ENCODE peak calls at places on chromosomes 11 and 22, in six cellular contexts. One of them, this sample, is unnamed.

GRCh38 chr22:48369789-48370507 is 1457.7 kb downstream of the BRD1 start:
- DNase-seq in tibial artery: no peak
- DNase-seq in adrenal gland: no peak
- DNase-seq in AG04450: no peak
- DNase-seq in BJ: no peak
- DNase-seq in hepatocyte: peak; percentile 81
- DNase-seq in this sample: no peak

GRCh38 chr22:38104084-38104483 is 6.4 kb downstream of the BAIAP2L2 start:
- DNase-seq in tibial artery: no peak
- DNase-seq in adrenal gland: no peak
- DNase-seq in AG04450: no peak
- DNase-seq in BJ: no peak
- DNase-seq in hepatocyte: no peak
- DNase-seq in this sample: no peak

GRCh38 chr11:1727861-1728260 is 22.5 kb downstream of the IFITM10 start:
- DNase-seq in tibial artery: no peak
- DNase-seq in adrenal gland: peak; percentile 30
- DNase-seq in AG04450: no peak
- DNase-seq in BJ: no peak
- DNase-seq in hepatocyte: no peak
- DNase-seq in this sample: no peak

GRCh38 chr11:3139481-3140290 is 25.4 kb downstream of the OSBPL5 start:
- DNase-seq in tibial artery: no peak
- DNase-seq in adrenal gland: no peak
- DNase-seq in AG04450: no peak
- DNase-seq in BJ: no peak
- DNase-seq in hepatocyte: no peak
- DNase-seq in this sample: no peak

GRCh38 chr11:61509058-61510029 is 795 bp downstream of the LRRC10B start:
- DNase-seq in tibial artery: no peak
- DNase-seq in adrenal gland: peak; percentile 83
- DNase-seq in AG04450: no peak
- DNase-seq in BJ: peak; percentile 19
- DNase-seq in hepatocyte: peak; percentile 93
- DNase-seq in this sample: no peak

GRCh38 chr11:23473782-23474181 is 613.5 kb upstream of the CCDC179 start:
- DNase-seq in tibial artery: no peak
- DNase-seq in adrenal gland: no peak
- DNase-seq in AG04450: no peak
- DNase-seq in BJ: no peak
- DNase-seq in hepatocyte: no peak
- DNase-seq in this sample: no peak

GRCh38 chr11:75773595-75774353 is 5.2 kb downstream of the DGAT2 start:
- DNase-seq in tibial artery: no peak
- DNase-seq in adrenal gland: no peak
- DNase-seq in AG04450: no peak
- DNase-seq in BJ: no peak
- DNase-seq in hepatocyte: no peak
- DNase-seq in this sample: no peak

GRCh38 chr22:48244388-48245118 is 1482.1 kb downstream of the TBC1D22A start:
- DNase-seq in tibial artery: no peak
- DNase-seq in adrenal gland: peak; percentile 29
- DNase-seq in AG04450: no peak
- DNase-seq in BJ: no peak
- DNase-seq in hepatocyte: no peak
- DNase-seq in this sample: no peak

GRCh38 chr11:3840870-3841425 is at the start of gene RHOG:
- DNase-seq in tibial artery: peak; percentile 79
- DNase-seq in adrenal gland: peak; percentile 87
- DNase-seq in AG04450: peak; percentile 23
- DNase-seq in BJ: no peak
- DNase-seq in hepatocyte: peak; percentile 89
- DNase-seq in this sample: no peak

DNA sequence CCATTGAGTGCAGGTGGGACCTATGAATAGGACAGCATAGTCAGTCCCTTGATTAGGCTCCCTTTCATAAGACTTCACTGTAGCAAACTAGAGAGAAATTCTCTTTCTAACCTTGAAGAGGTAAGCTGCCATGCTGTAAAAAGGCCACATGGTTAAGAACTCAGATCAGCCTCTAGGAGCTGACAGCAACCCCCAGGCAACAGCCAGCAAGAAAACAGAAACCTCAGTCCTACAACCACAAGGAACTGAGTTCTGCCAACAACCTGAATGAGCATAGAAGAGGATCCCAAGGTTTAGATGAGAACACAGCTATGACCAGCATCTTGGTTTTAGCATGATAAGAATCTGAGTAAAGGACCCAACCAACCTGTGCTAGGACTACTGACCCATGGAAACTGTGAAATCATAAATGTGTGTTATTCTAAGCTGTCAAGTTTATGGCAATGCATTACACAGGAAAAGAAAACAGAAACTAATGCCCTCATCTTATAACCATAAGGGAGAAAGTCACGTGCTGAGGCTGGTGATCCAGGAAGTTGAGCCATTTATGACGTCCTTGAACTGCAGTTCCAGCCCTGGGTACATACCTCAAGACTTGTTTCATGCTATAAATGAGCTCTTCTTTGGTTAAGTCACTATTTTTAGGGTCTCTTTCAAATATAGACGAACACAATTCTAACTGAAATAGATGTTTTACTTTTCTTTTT is 43.3 kb downstream of the RAB38 start:
- DNase-seq in tibial artery: no peak
- DNase-seq in adrenal gland: no peak
- DNase-seq in AG04450: no peak
- DNase-seq in BJ: no peak
- DNase-seq in hepatocyte: peak; percentile 38
- DNase-seq in this sample: no peak
- H3K4me3 ChIP-seq in tibial artery: no peak overlapping the region
- H3K4me3 ChIP-seq in adrenal gland: no peak overlapping the region
- H3K4me3 ChIP-seq in AG04450: no peak overlapping the region
- H3K4me3 ChIP-seq in BJ: no peak overlapping the region
- H3K4me3 ChIP-seq in hepatocyte: no peak overlapping the region
- H3K4me3 ChIP-seq in this sample: no peak overlapping the region

GRCh38 chr11:45890886-45891550 is 5.6 kb downstream of the MAPK8IP1 start:
- DNase-seq in tibial artery: no peak
- DNase-seq in adrenal gland: no peak
- DNase-seq in AG04450: no peak
- DNase-seq in BJ: no peak
- DNase-seq in hepatocyte: no peak
- DNase-seq in this sample: no peak
- TF ChIP-seq CTCF in tibial artery: no peak
- TF ChIP-seq CTCF in adrenal gland: no peak
- TF ChIP-seq CTCF in AG04450: no peak
- TF ChIP-seq CTCF in BJ: no peak
- TF ChIP-seq CTCF in hepatocyte: no peak
- TF ChIP-seq CTCF in this sample: no peak

GRCh38 chr11:73981051-73981805 is 1.4 kb downstream of the UCP2 start:
- DNase-seq in tibial artery: no peak
- DNase-seq in adrenal gland: no peak
- DNase-seq in AG04450: no peak
- DNase-seq in BJ: no peak
- DNase-seq in hepatocyte: no peak
- DNase-seq in this sample: no peak
- H3K4me3 ChIP-seq in tibial artery: peak overlapping the region; percentile 57
- H3K4me3 ChIP-seq in adrenal gland: no peak overlapping the region
- H3K4me3 ChIP-seq in AG04450: no peak overlapping the region
- H3K4me3 ChIP-seq in BJ: no peak overlapping the region
- H3K4me3 ChIP-seq in hepatocyte: no peak overlapping the region
- H3K4me3 ChIP-seq in this sample: peak overlapping the region; percentile 52

GRCh38 chr11:83195176-83195531 is 1.6 kb downstream of the ANKRD42 start:
- DNase-seq in tibial artery: no peak
- DNase-seq in adrenal gland: no peak
- DNase-seq in AG04450: no peak
- DNase-seq in BJ: no peak
- DNase-seq in hepatocyte: peak; percentile 21
- DNase-seq in this sample: no peak
- TF ChIP-seq CTCF in tibial artery: no peak
- TF ChIP-seq CTCF in adrenal gland: no peak
- TF ChIP-seq CTCF in AG04450: no peak
- TF ChIP-seq CTCF in BJ: no peak
- TF ChIP-seq CTCF in hepatocyte: no peak
- TF ChIP-seq CTCF in this sample: no peak

GRCh38 chr11:117816846-117817212 is 7.7 kb downstream of the FXYD2 start:
- DNase-seq in tibial artery: no peak
- DNase-seq in adrenal gland: no peak
- DNase-seq in AG04450: no peak
- DNase-seq in BJ: no peak
- DNase-seq in hepatocyte: no peak
- DNase-seq in this sample: no peak

GRCh38 chr11:117819096-117820040 is 5.2 kb downstream of the FXYD2 start:
- DNase-seq in tibial artery: peak; percentile 54
- DNase-seq in adrenal gland: peak; percentile 84
- DNase-seq in AG04450: peak; percentile 21
- DNase-seq in BJ: no peak
- DNase-seq in hepatocyte: peak; percentile 90
- DNase-seq in this sample: peak; percentile 59

GRCh38 chr11:117816151-117816741 is 8.3 kb downstream of the FXYD2 start:
- DNase-seq in tibial artery: no peak
- DNase-seq in adrenal gland: peak; percentile 97
- DNase-seq in AG04450: peak; percentile 15
- DNase-seq in BJ: no peak
- DNase-seq in hepatocyte: peak; percentile 77
- DNase-seq in this sample: no peak

GRCh38 chr11:117818036-117818858 is 6.3 kb downstream of the FXYD2 start:
- DNase-seq in tibial artery: no peak
- DNase-seq in adrenal gland: peak; percentile 74
- DNase-seq in AG04450: no peak
- DNase-seq in BJ: no peak
- DNase-seq in hepatocyte: no peak
- DNase-seq in this sample: no peak

GRCh38 chr11:117817213-117818035 is 7.1 kb downstream of the FXYD2 start:
- DNase-seq in tibial artery: peak; percentile 79
- DNase-seq in adrenal gland: peak; percentile 97
- DNase-seq in AG04450: peak; percentile 51
- DNase-seq in BJ: peak; percentile 4
- DNase-seq in hepatocyte: peak; percentile 91
- DNase-seq in this sample: peak; percentile 37
- H3K4me3 ChIP-seq in tibial artery: no peak overlapping the region
- H3K4me3 ChIP-seq in adrenal gland: no peak overlapping the region
- H3K4me3 ChIP-seq in AG04450: no peak overlapping the region
- H3K4me3 ChIP-seq in BJ: no peak overlapping the region
- H3K4me3 ChIP-seq in hepatocyte: no peak overlapping the region
- H3K4me3 ChIP-seq in this sample: no peak overlapping the region

GRCh38 chr11:14793546-14793945 is 98.5 kb downstream of the CYP2R1 start:
- DNase-seq in tibial artery: no peak
- DNase-seq in adrenal gland: no peak
- DNase-seq in AG04450: no peak
- DNase-seq in BJ: no peak
- DNase-seq in hepatocyte: no peak
- DNase-seq in this sample: no peak

GRCh38 chr11:14784230-14784629 is 107.8 kb downstream of the CYP2R1 start:
- DNase-seq in tibial artery: no peak
- DNase-seq in adrenal gland: no peak
- DNase-seq in AG04450: no peak
- DNase-seq in BJ: no peak
- DNase-seq in hepatocyte: no peak
- DNase-seq in this sample: no peak

DNA sequence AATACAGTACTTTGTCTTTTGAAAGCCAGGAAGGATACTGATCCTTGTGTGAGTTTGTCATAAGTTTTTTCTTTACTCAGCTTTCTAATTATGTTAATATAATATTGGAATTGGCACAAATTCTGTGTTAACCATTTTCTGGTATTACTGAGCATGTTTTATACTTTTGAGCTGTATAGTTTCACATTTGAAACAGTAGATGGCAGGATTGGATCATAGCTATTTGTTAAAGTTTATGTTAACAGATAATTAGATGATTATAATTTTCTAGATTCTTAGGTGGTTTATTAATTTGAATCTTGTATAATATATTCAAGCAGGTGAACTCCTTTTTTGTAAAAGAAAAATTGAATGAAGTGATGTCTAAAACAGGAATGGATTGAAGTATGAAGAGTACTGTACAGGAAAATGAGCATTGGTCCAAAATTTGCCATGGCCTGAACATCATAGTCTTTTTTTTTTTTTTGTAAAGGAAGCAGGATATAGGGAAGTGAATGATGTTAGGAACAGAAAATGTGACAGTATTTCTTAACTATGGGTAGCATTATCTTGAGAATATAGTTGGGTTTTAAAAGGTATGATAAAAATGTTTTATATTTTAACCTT is 102.0 kb downstream of the CYP2R1 start:
- DNase-seq in tibial artery: no peak
- DNase-seq in adrenal gland: no peak
- DNase-seq in AG04450: no peak
- DNase-seq in BJ: no peak
- DNase-seq in hepatocyte: no peak
- DNase-seq in this sample: peak; percentile 2
- TF ChIP-seq CTCF in tibial artery: peak; percentile 36
- TF ChIP-seq CTCF in adrenal gland: peak; percentile 53
- TF ChIP-seq CTCF in AG04450: peak; percentile 56
- TF ChIP-seq CTCF in BJ: peak; percentile 41
- TF ChIP-seq CTCF in hepatocyte: peak; percentile 59
- TF ChIP-seq CTCF in this sample: peak; percentile 12

GRCh38 chr22:28780296-28780695 is 7.8 kb downstream of the CCDC117 start:
- DNase-seq in tibial artery: no peak
- DNase-seq in adrenal gland: no peak
- DNase-seq in AG04450: no peak
- DNase-seq in BJ: no peak
- DNase-seq in hepatocyte: no peak
- DNase-seq in this sample: no peak
- H3K4me3 ChIP-seq in tibial artery: no peak overlapping the region
- H3K4me3 ChIP-seq in adrenal gland: no peak overlapping the region
- H3K4me3 ChIP-seq in AG04450: no peak overlapping the region
- H3K4me3 ChIP-seq in BJ: no peak overlapping the region
- H3K4me3 ChIP-seq in hepatocyte: no peak overlapping the region
- H3K4me3 ChIP-seq in this sample: no peak overlapping the region

DNA sequence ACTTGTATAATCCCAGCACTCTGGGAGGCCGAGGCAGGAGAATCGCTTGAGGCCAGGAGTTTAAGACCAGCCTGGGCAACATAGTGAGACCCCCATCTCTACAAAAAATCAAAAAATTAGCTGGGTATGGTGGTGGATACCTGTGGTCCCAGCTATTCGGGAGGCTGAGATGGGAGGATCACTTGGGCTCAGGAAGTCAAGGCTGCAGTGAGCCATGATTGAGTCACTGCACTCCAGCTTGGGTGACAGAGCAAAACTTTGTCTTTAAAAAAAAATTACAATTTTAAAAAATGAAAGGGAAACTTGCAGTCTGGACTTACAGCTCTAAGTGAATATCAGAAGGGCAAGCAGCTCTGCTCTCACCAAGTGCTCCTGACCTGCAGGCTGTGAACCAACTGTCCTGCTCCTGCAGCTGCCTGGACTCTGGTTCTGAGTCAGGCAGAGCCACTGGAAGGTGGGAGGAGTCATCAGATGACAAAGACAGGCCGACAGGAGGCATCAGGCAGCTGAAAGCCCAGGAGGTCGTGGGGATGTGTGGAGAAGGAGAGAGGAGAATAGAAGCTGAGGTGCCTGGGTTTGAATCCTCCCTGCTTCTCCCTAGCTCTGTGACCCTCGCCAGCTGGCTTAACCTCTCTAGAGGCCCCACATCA is 9.6 kb downstream of the SMTNL1 start:
- DNase-seq in tibial artery: no peak
- DNase-seq in adrenal gland: peak; percentile 62
- DNase-seq in AG04450: no peak
- DNase-seq in BJ: no peak
- DNase-seq in hepatocyte: peak; percentile 60
- DNase-seq in this sample: no peak
- TF ChIP-seq CTCF in tibial artery: no peak
- TF ChIP-seq CTCF in adrenal gland: peak; percentile 17
- TF ChIP-seq CTCF in AG04450: peak; percentile 34
- TF ChIP-seq CTCF in BJ: peak; percentile 24
- TF ChIP-seq CTCF in hepatocyte: no peak
- TF ChIP-seq CTCF in this sample: no peak

This sample was measured in astrocyte of the cerebellum.